ENCODE peak calls at places on chromosomes 12 and 14, in eight cellular contexts. U, V, D, H, J, P, Z and L are unnamed samples.

GRCh38 chr14:59629384-59630158 is 53.0 kb upstream of the CCDC175 start:
- DNase-seq in V (no peak), P (no peak), J (no peak), H (no peak), Z (no peak), U (no peak), D (no peak), L (no peak)

GRCh38 chr12:77746108-77746507 is 84.6 kb upstream of the NAV3 start:
- DNase-seq in H (peak), P (peak), D (peak), U (no peak), J (no peak), Z (peak), V (no peak), L (peak)

GRCh38 chr14:22861651-22862050 is 9.9 kb upstream of the LRP10 start:
- DNase-seq in H (no peak), Z (no peak), J (no peak), U (no peak), V (no peak), D (no peak), P (no peak), L (no peak)

GRCh38 chr14:50028458-50028857 is 87.9 kb downstream of the VCPKMT start:
- DNase-seq in P (no peak), U (no peak), Z (no peak), J (no peak), H (no peak), V (no peak), D (no peak), L (no peak)

GRCh38 chr12:124901003-124901402 is 13.4 kb downstream of the UBC start:
- DNase-seq in J (no peak), H (no peak), D (no peak), Z (no peak), P (peak), U (no peak), V (no peak), L (no peak)

GRCh38 chr12:111426341-111427185 is 20.8 kb downstream of the SH2B3 start:
- DNase-seq in D (no peak), H (no peak), J (no peak), Z (no peak), P (no peak), V (no peak), U (peak), L (no peak)

GRCh38 chr14:81519200-81519998 is 14.3 kb downstream of the SEL1L start:
- DNase-seq in P (no peak), V (no peak), H (no peak), D (no peak), U (no peak), Z (no peak), J (no peak), L (no peak)

GRCh38 chr14:69430306-69430939 is 31.9 kb downstream of the SLC39A9 start:
- DNase-seq in J (no peak), P (no peak), V (no peak), Z (no peak), H (no peak), D (no peak), U (no peak), L (no peak)

GRCh38 chr14:76456200-76456599 is 80.3 kb downstream of the ESRRB start:
- DNase-seq in U (peak), D (no peak), H (no peak), Z (peak), V (no peak), P (peak), J (peak), L (no peak)

GRCh38 chr12:19771858-19772257 is 332.6 kb downstream of the AEBP2 start:
- DNase-seq in P (no peak), H (no peak), V (no peak), U (peak), Z (no peak), D (peak), J (no peak), L (no peak)

GRCh38 chr12:89261982-89262381 is 90.3 kb downstream of the DUSP6 start:
- DNase-seq in J (no peak), D (no peak), Z (no peak), P (no peak), U (no peak), H (no peak), V (no peak), L (no peak)

GRCh38 chr14:61433169-61433568 is 111.8 kb downstream of the PRKCH start:
- DNase-seq in D (no peak), Z (no peak), U (peak), H (no peak), P (no peak), V (no peak), J (no peak), L (no peak)

GRCh38 chr12:23426328-23426727 is 523.1 kb downstream of the SOX5 start:
- DNase-seq in Z (no peak), U (no peak), P (no peak), J (no peak), D (no peak), H (no peak), V (no peak), L (no peak)

GRCh38 chr12:32482226-32482625 is 82.9 kb downstream of the FGD4 start:
- DNase-seq in D (no peak), H (no peak), U (no peak), P (peak), V (no peak), Z (no peak), J (no peak), L (no peak)

GRCh38 chr14:52443506-52443905 is 108.8 kb downstream of the TXNDC16 start:
- DNase-seq in P (no peak), U (no peak), Z (no peak), V (no peak), H (no peak), J (no peak), D (no peak), L (no peak)

GRCh38 chr14:53412819-53413664 is 259.9 kb upstream of the DDHD1 start:
- DNase-seq in V (no peak), J (no peak), D (no peak), P (peak), U (peak), H (no peak), Z (no peak), L (no peak)

GRCh38 chr12:9344540-9344939 is 136.3 kb upstream of the PZP start:
- DNase-seq in U (no peak), V (no peak), D (no peak), J (no peak), H (no peak), Z (no peak), P (no peak), L (no peak)

GRCh38 chr12:1533602-1534304 is 60.6 kb downstream of the FBXL14 start:
- DNase-seq in D (peak), J (peak), P (peak), V (no peak), H (no peak), Z (no peak), U (peak), L (no peak)

GRCh38 chr14:51317373-51317772 is 77.3 kb downstream of the TMX1 start:
- DNase-seq in J (no peak), D (peak), P (no peak), V (no peak), Z (no peak), U (no peak), H (no peak), L (no peak)

GRCh38 chr12:78703820-78704525 is 160.6 kb upstream of the SYT1 start:
- DNase-seq in J (no peak), P (no peak), Z (no peak), D (peak), H (no peak), V (no peak), U (peak), L (no peak)

GRCh38 chr12:105253882-105254513 is 18.0 kb upstream of the APPL2 start:
- DNase-seq in J (no peak), D (peak), Z (no peak), P (no peak), H (no peak), V (no peak), U (peak), L (no peak)

GRCh38 chr14:85254718-85255117 is 275.2 kb upstream of the FLRT2 start:
- DNase-seq in J (no peak), Z (no peak), D (no peak), V (no peak), U (no peak), P (no peak), H (no peak), L (no peak)

GRCh38 chr12:40032433-40033259 is 73.2 kb downstream of the SLC2A13 start:
- DNase-seq in H (no peak), J (no peak), U (no peak), P (no peak), D (no peak), V (no peak), Z (no peak), L (no peak)

GRCh38 chr12:59404109-59404650 is 191.6 kb upstream of the SLC16A7 start:
- DNase-seq in P (no peak), D (no peak), H (no peak), V (no peak), Z (no peak), U (no peak), J (no peak), L (no peak)

GRCh38 chr14:55686713-55687112 is 106.7 kb downstream of the KTN1 start:
- DNase-seq in P (no peak), U (no peak), Z (no peak), D (no peak), V (no peak), J (no peak), H (no peak), L (no peak)

GRCh38 chr14:52944267-52944666 is 6.6 kb downstream of the FERMT2 start:
- DNase-seq in H (no peak), D (no peak), U (no peak), V (no peak), J (no peak), P (no peak), Z (no peak), L (no peak)

GRCh38 chr12:104243551-104243950 is 28.0 kb downstream of the TXNRD1 start:
- DNase-seq in H (peak), U (no peak), P (no peak), V (no peak), Z (no peak), J (no peak), D (peak), L (no peak)

GRCh38 chr12:107684990-107685359 is 624 bp upstream of the PWP1 start:
- DNase-seq in P (peak), D (no peak), J (no peak), H (peak), Z (peak), V (no peak), U (peak), L (peak)

GRCh38 chr12:74957231-74957630 is 252.4 kb downstream of the KCNC2 start:
- DNase-seq in J (no peak), V (no peak), P (no peak), U (peak), D (no peak), Z (no peak), H (no peak), L (no peak)

GRCh38 chr12:6278439-6279255 is 31.8 kb upstream of the PLEKHG6 start:
- DNase-seq in U (peak), P (peak), D (peak), V (peak), Z (peak), J (peak), H (peak), L (no peak)

GRCh38 chr12:45674583-45674982 is 54.9 kb upstream of the ARID2 start:
- DNase-seq in Z (no peak), U (peak), V (peak), J (no peak), H (peak), D (peak), P (no peak), L (no peak)

GRCh38 chr14:24418492-24418873 is 11.0 kb downstream of the CBLN3 start:
- DNase-seq in P (no peak), U (no peak), V (no peak), Z (no peak), D (no peak), H (no peak), J (no peak), L (no peak)

GRCh38 chr14:105150368-105151111 is 18.0 kb downstream of the JAG2 start:
- DNase-seq in Z (no peak), U (no peak), P (no peak), V (no peak), J (no peak), D (no peak), H (no peak), L (no peak)

GRCh38 chr14:22305563-22306127 is 283.4 kb downstream of the DAD1 start:
- DNase-seq in D (no peak), V (no peak), P (peak), H (no peak), Z (no peak), U (no peak), J (no peak), L (no peak)